ENCODE peak calls at places on chromosomes 6 and 20, in six cellular contexts. N, I, P, W, H and Z are unnamed samples.
A peak's percentile ranks its signal among the peaks of the same experiment; 100 is the strongest.

GRCh38 chr20:11376998-11377397 is 540.7 kb upstream of the BTBD3 start:
- DNase-seq in N (no peak), I (no peak), P (no peak), W (no peak), H (no peak), Z (no peak)

GRCh38 chr20:44287272-44288097 is 23.5 kb downstream of the FITM2 start:
- DNase-seq in N (no peak), I (no peak), P (no peak), W (no peak), H (no peak), Z (no peak)

GRCh38 chr6:38107073-38107472 is 287.5 kb downstream of the ZFAND3 start:
- DNase-seq in N (no peak), I (no peak), P (no peak), W (no peak), H (no peak), Z (no peak)

GRCh38 chr6:30206799-30207618 is 6.2 kb downstream of the TRIM26 start:
- DNase-seq in N (no peak), I (peak; percentile 55), P (no peak), W (peak; percentile 58), H (no peak), Z (peak; percentile 54)

GRCh38 chr20:58693226-58694006 is 816 bp downstream of the NPEPL1 start:
- DNase-seq in N (no peak), I (peak; percentile 59), P (no peak), W (peak; percentile 66), H (peak; percentile 29), Z (no peak)

GRCh38 chr6:38640216-38640909 is 634 bp upstream of the BTBD9 start:
- DNase-seq in N (no peak), I (peak; percentile 85), P (no peak), W (no peak), H (no peak), Z (peak; percentile 8)

GRCh38 chr6:1178590-1178989 is 133.3 kb upstream of the FOXQ1 start:
- DNase-seq in N (no peak), I (no peak), P (no peak), W (no peak), H (no peak), Z (no peak)

GRCh38 chr20:51914758-51915157 is 112.4 kb upstream of the SALL4 start:
- DNase-seq in N (no peak), I (no peak), P (no peak), W (no peak), H (no peak), Z (no peak)

GRCh38 chr6:99894815-99895214 is 99.2 kb downstream of the MCHR2 start:
- DNase-seq in N (no peak), I (no peak), P (no peak), W (no peak), H (no peak), Z (no peak)
- TF ChIP-seq EZH2phosphoT487 in N (no peak), I (no peak), P (no peak), W (no peak), H (no peak), Z (no peak)

GRCh38 chr6:43143235-43144124 is 27.6 kb upstream of the SRF start:
- DNase-seq in N (peak; percentile 53), I (peak; percentile 95), P (peak; percentile 24), W (peak; percentile 95), H (peak; percentile 91), Z (peak; percentile 96)
- TF ChIP-seq CTCF in N (peak; percentile 83), I (peak; percentile 97), P (peak; percentile 92), W (peak; percentile 96), H (peak; percentile 95), Z (peak; percentile 98)

GRCh38 chr20:21513881-21514540 is at the start of gene NKX2-2:
- DNase-seq in N (no peak), I (peak; percentile 82), P (no peak), W (peak; percentile 49), H (no peak), Z (no peak)

GRCh38 chr20:21511850-21512633 is 1.8 kb downstream of the NKX2-2 start:
- DNase-seq in N (no peak), I (peak; percentile 71), P (no peak), W (peak; percentile 74), H (no peak), Z (no peak)

GRCh38 chr20:21514553-21515251 is 838 bp upstream of the NKX2-2 start:
- DNase-seq in N (no peak), I (peak; percentile 90), P (no peak), W (peak; percentile 69), H (no peak), Z (no peak)

GRCh38 chr20:21512634-21513180 is 1.2 kb downstream of the NKX2-2 start:
- DNase-seq in N (no peak), I (no peak), P (no peak), W (peak; percentile 42), H (no peak), Z (no peak)

DNA sequence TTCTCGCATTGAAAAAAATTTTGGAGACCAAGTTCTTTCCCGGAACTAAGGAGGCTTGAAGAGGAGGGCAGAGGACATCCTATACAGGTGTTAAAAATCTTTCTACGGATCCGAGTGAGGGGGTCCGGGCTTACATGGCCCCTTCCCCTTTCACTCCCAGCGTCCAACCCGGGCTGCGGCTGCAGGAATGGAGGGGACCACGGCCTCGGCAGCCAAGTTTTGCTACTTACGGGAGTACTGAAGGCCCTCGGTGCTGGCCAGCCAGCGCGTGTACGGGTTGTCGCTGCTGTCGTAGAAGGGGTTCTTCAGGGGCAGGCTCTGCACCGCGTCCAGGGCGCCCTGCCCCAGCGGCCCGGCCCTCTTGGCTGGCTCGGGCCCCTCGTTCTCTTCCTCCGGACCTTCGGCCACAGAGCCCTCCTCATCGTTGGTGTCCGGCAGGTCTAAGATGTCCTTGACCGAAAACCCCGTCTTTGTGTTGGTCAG is 642 bp downstream of the NKX2-2 start:
- DNase-seq in N (no peak), I (peak; percentile 47), P (no peak), W (peak; percentile 58), H (no peak), Z (no peak)
- TF ChIP-seq EZH2 in N (no peak), I (peak; percentile 97), P (no peak), W (peak; percentile 87), H (no peak), Z (peak; percentile 8)

DNA sequence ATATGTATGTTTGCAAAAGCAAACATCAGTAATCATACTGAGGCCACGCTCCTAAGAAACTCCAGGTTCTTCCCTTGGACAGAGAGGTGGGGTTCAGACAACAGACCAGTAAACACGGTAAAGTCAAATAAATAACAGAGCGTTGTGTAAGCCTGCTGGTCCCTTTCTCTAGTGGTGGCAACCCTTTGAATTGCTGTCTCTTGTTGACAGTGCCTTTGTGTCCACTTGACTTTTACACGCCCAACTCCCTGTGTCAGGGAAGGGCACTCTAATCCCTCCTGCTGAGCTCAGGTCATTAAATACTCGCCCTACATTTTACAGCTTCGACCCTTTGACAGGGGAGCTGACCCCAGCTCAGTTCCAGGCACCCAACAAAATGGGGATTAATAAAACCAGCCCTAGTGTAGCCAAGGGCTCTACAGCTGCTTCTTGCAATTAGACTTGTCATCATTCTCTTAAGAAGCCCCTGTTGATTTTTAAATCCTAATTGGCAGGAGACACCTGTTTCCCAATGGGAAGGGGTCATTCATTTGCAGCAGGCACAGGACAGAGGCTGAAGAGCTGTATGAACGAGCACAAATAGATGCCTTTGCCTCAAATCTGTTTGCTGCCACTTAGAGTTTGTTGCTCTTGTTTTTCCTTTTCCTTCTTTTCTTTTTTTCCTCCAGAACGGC is 308.2 kb downstream of the EYA4 start:
- DNase-seq in N (no peak), I (no peak), P (no peak), W (peak; percentile 93), H (no peak), Z (no peak)
- TF ChIP-seq EZH2phosphoT487 in N (no peak), I (no peak), P (no peak), W (peak; percentile 65), H (no peak), Z (no peak)

DNA sequence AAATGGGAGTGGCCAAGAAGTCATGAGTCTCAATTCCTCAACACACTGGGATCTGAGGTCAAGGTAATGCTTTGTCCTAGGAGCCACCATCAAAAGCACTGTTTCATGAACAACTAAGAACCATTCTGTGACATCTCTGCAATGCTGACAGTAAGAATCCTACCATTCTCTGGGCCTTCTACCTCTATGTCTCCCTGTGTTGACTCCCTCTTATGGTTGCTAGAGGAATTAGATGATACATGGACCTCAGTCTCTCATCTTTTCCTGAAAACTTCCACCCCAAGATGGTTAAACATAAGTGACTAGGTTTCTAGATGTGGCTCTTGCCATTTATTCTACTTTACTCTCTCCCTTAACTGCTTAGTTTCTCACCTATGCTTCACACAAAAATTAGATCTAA is 9.1 kb downstream of the MTRF1L start:
- DNase-seq in N (no peak), I (peak; percentile 54), P (peak; percentile 15), W (no peak), H (no peak), Z (no peak)
- TF ChIP-seq CTCF in N (peak; percentile 11), I (peak; percentile 42), P (peak; percentile 33), W (peak; percentile 42), H (peak; percentile 36), Z (no peak)

GRCh38 chr6:20414711-20415110 is 13.0 kb downstream of the E2F3 start:
- DNase-seq in N (no peak), I (no peak), P (no peak), W (no peak), H (no peak), Z (no peak)

GRCh38 chr6:20415304-20416062 is 13.8 kb downstream of the E2F3 start:
- DNase-seq in N (no peak), I (no peak), P (no peak), W (no peak), H (no peak), Z (no peak)

GRCh38 chr6:20417819-20418218 is 16.1 kb downstream of the E2F3 start:
- DNase-seq in N (no peak), I (no peak), P (no peak), W (peak; percentile 35), H (no peak), Z (no peak)

GRCh38 chr6:20416063-20416454 is 14.4 kb downstream of the E2F3 start:
- DNase-seq in N (no peak), I (no peak), P (no peak), W (no peak), H (no peak), Z (no peak)

DNA sequence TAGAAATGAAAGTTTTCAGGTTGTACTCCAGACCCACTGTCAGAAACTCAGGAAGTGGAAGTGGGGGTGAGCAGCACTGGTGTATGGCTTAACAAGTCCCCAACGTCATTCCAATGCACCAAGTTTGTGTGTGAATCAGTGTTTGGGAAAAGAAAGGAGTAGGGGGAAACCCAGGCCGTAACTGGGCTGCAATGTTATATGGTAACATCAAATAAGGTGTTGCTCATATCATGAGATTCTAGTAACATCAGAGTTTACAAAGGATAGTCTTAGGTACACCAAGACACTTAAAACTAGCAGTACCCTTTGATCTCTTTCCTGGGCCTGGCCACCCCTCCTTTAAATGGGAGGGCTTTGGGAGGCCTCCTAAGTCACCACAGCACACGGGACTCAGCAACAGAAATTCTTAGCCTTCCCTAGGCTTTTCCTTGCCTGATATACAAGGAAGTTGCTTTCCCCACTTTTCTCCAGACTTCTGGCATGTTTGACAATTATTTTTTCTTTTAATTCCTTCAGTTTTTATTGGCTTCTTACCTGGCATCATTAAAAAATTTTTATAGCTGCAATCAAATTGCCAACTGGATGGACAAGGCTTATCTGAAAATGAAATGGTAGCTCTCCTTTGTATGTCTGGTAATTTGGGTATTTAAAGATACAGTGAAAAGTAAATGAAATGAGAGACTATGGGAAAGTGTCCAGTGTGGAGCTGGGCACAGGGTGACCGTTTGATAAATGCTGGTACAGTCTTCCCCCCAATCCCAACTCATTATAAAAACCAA is 15.1 kb downstream of the E2F3 start:
- DNase-seq in N (no peak), I (no peak), P (no peak), W (peak; percentile 18), H (no peak), Z (no peak)
- TF ChIP-seq EZH2 in N (no peak), I (no peak), P (no peak), W (no peak), H (no peak), Z (no peak)